ENCODE peak calls at places on chromosomes 3 and 15, in five cellular contexts. One of them, this sample, is unnamed.

GRCh38 chr15:63435416-63435815 is 53.8 kb upstream of the CA12 start:
- DNase-seq in astrocyte of the spinal cord: no peak
- DNase-seq in choroid plexus epithelial cell: no peak
- DNase-seq in activated T-helper 9 cell treated with anti-CD3 and anti-CD28 coated beads, Interleukin-2, amount 50 U/mL, for 16 hours: no peak
- DNase-seq in SK-MEL-5: no peak
- DNase-seq in this sample: no peak

GRCh38 chr3:32937331-32937730 is 14.1 kb upstream of the CCR4 start:
- DNase-seq in astrocyte of the spinal cord: no peak
- DNase-seq in choroid plexus epithelial cell: no peak
- DNase-seq in activated T-helper 9 cell treated with anti-CD3 and anti-CD28 coated beads, Interleukin-2, amount 50 U/mL, for 16 hours: no peak
- DNase-seq in SK-MEL-5: no peak
- DNase-seq in this sample: no peak

GRCh38 chr15:69904296-69904560 is 193.5 kb downstream of the TLE3 start:
- DNase-seq in astrocyte of the spinal cord: no peak
- DNase-seq in choroid plexus epithelial cell: no peak
- DNase-seq in activated T-helper 9 cell treated with anti-CD3 and anti-CD28 coated beads, Interleukin-2, amount 50 U/mL, for 16 hours: no peak
- DNase-seq in SK-MEL-5: no peak
- DNase-seq in this sample: no peak

GRCh38 chr3:160150525-160150924 is 74.7 kb upstream of the C3orf80 start:
- DNase-seq in astrocyte of the spinal cord: peak
- DNase-seq in choroid plexus epithelial cell: no peak
- DNase-seq in activated T-helper 9 cell treated with anti-CD3 and anti-CD28 coated beads, Interleukin-2, amount 50 U/mL, for 16 hours: no peak
- DNase-seq in SK-MEL-5: no peak
- DNase-seq in this sample: no peak

GRCh38 chr15:28923726-28924280 is 38.0 kb downstream of the APBA2 start:
- DNase-seq in astrocyte of the spinal cord: no peak
- DNase-seq in choroid plexus epithelial cell: no peak
- DNase-seq in activated T-helper 9 cell treated with anti-CD3 and anti-CD28 coated beads, Interleukin-2, amount 50 U/mL, for 16 hours: no peak
- DNase-seq in SK-MEL-5: no peak
- DNase-seq in this sample: no peak

GRCh38 chr15:88708256-88709054 is 69.6 kb downstream of the ISG20 start:
- DNase-seq in astrocyte of the spinal cord: no peak
- DNase-seq in choroid plexus epithelial cell: no peak
- DNase-seq in activated T-helper 9 cell treated with anti-CD3 and anti-CD28 coated beads, Interleukin-2, amount 50 U/mL, for 16 hours: no peak
- DNase-seq in SK-MEL-5: no peak
- DNase-seq in this sample: no peak

GRCh38 chr15:58521293-58521991 is 89.7 kb downstream of the LIPC start:
- DNase-seq in astrocyte of the spinal cord: peak
- DNase-seq in choroid plexus epithelial cell: peak
- DNase-seq in activated T-helper 9 cell treated with anti-CD3 and anti-CD28 coated beads, Interleukin-2, amount 50 U/mL, for 16 hours: no peak
- DNase-seq in SK-MEL-5: no peak
- DNase-seq in this sample: peak

GRCh38 chr15:88918738-88919137 is 5.6 kb upstream of the MFGE8 start:
- DNase-seq in astrocyte of the spinal cord: peak
- DNase-seq in choroid plexus epithelial cell: peak
- DNase-seq in activated T-helper 9 cell treated with anti-CD3 and anti-CD28 coated beads, Interleukin-2, amount 50 U/mL, for 16 hours: peak
- DNase-seq in SK-MEL-5: peak
- DNase-seq in this sample: no peak

GRCh38 chr3:51948016-51948580 is 5.9 kb downstream of the PARP3 start:
- DNase-seq in astrocyte of the spinal cord: no peak
- DNase-seq in choroid plexus epithelial cell: no peak
- DNase-seq in activated T-helper 9 cell treated with anti-CD3 and anti-CD28 coated beads, Interleukin-2, amount 50 U/mL, for 16 hours: no peak
- DNase-seq in SK-MEL-5: no peak
- DNase-seq in this sample: no peak

GRCh38 chr3:30256474-30256873 is 349.9 kb upstream of the TGFBR2 start:
- DNase-seq in astrocyte of the spinal cord: peak
- DNase-seq in choroid plexus epithelial cell: peak
- DNase-seq in activated T-helper 9 cell treated with anti-CD3 and anti-CD28 coated beads, Interleukin-2, amount 50 U/mL, for 16 hours: no peak
- DNase-seq in SK-MEL-5: no peak
- DNase-seq in this sample: no peak

GRCh38 chr3:112774293-112774926 is 72.3 kb downstream of the CD200R1L start:
- DNase-seq in astrocyte of the spinal cord: peak
- DNase-seq in choroid plexus epithelial cell: peak
- DNase-seq in activated T-helper 9 cell treated with anti-CD3 and anti-CD28 coated beads, Interleukin-2, amount 50 U/mL, for 16 hours: no peak
- DNase-seq in SK-MEL-5: no peak
- DNase-seq in this sample: no peak

GRCh38 chr3:44993471-44994205 is 17.6 kb downstream of the EXOSC7 start:
- DNase-seq in astrocyte of the spinal cord: peak
- DNase-seq in choroid plexus epithelial cell: peak
- DNase-seq in activated T-helper 9 cell treated with anti-CD3 and anti-CD28 coated beads, Interleukin-2, amount 50 U/mL, for 16 hours: no peak
- DNase-seq in SK-MEL-5: no peak
- DNase-seq in this sample: no peak

GRCh38 chr15:96264351-96264798 is 66.1 kb upstream of the NR2F2 start:
- DNase-seq in astrocyte of the spinal cord: no peak
- DNase-seq in choroid plexus epithelial cell: peak
- DNase-seq in activated T-helper 9 cell treated with anti-CD3 and anti-CD28 coated beads, Interleukin-2, amount 50 U/mL, for 16 hours: no peak
- DNase-seq in SK-MEL-5: no peak
- DNase-seq in this sample: no peak